ENCODE peak calls at places on chromosomes 7 and 10, in six cellular contexts. One of them, this sample, is unnamed.

GRCh38 chr7:140518370-140519006 is 39.2 kb upstream of the MKRN1 start:
- DNase-seq in effector memory CD8-positive, alpha-beta T cell: no peak
- DNase-seq in Peyer's patch: no peak
- DNase-seq in AG09309: no peak
- DNase-seq in activated naive CD4-positive, alpha-beta T cell treated with anti-CD3 and anti-CD28 coated beads, Interleukin-2, amount 50 U/mL, for 72 hours: no peak
- DNase-seq in cardiac fibroblast: no peak
- DNase-seq in this sample: no peak

GRCh38 chr10:78805176-78805575 is 263.6 kb upstream of the ZMIZ1 start:
- DNase-seq in activated naive CD4-positive, alpha-beta T cell treated with anti-CD3 and anti-CD28 coated beads, Interleukin-2, amount 50 U/mL, for 72 hours: no peak
- DNase-seq in effector memory CD8-positive, alpha-beta T cell: no peak
- DNase-seq in Peyer's patch: no peak
- DNase-seq in cardiac fibroblast: peak
- DNase-seq in AG09309: peak
- DNase-seq in this sample: peak

GRCh38 chr10:93342346-93342745 is 139.8 kb downstream of the MYOF start:
- DNase-seq in activated naive CD4-positive, alpha-beta T cell treated with anti-CD3 and anti-CD28 coated beads, Interleukin-2, amount 50 U/mL, for 72 hours: no peak
- DNase-seq in effector memory CD8-positive, alpha-beta T cell: no peak
- DNase-seq in cardiac fibroblast: peak
- DNase-seq in Peyer's patch: no peak
- DNase-seq in AG09309: no peak
- DNase-seq in this sample: no peak

GRCh38 chr10:71860243-71861029 is 9.4 kb upstream of the PSAP start:
- DNase-seq in AG09309: peak
- DNase-seq in activated naive CD4-positive, alpha-beta T cell treated with anti-CD3 and anti-CD28 coated beads, Interleukin-2, amount 50 U/mL, for 72 hours: peak
- DNase-seq in effector memory CD8-positive, alpha-beta T cell: no peak
- DNase-seq in Peyer's patch: peak
- DNase-seq in cardiac fibroblast: peak
- DNase-seq in this sample: peak

GRCh38 chr7:28155019-28155660 is 25.5 kb downstream of the JAZF1 start:
- DNase-seq in cardiac fibroblast: peak
- DNase-seq in AG09309: no peak
- DNase-seq in activated naive CD4-positive, alpha-beta T cell treated with anti-CD3 and anti-CD28 coated beads, Interleukin-2, amount 50 U/mL, for 72 hours: no peak
- DNase-seq in Peyer's patch: no peak
- DNase-seq in effector memory CD8-positive, alpha-beta T cell: no peak
- DNase-seq in this sample: no peak

GRCh38 chr7:44595934-44596635 is 10.3 kb upstream of the OGDH start:
- DNase-seq in cardiac fibroblast: peak
- DNase-seq in effector memory CD8-positive, alpha-beta T cell: no peak
- DNase-seq in activated naive CD4-positive, alpha-beta T cell treated with anti-CD3 and anti-CD28 coated beads, Interleukin-2, amount 50 U/mL, for 72 hours: no peak
- DNase-seq in AG09309: no peak
- DNase-seq in Peyer's patch: no peak
- DNase-seq in this sample: no peak

GRCh38 chr10:116721991-116722392 is 20.4 kb downstream of the HSPA12A start:
- DNase-seq in activated naive CD4-positive, alpha-beta T cell treated with anti-CD3 and anti-CD28 coated beads, Interleukin-2, amount 50 U/mL, for 72 hours: no peak
- DNase-seq in cardiac fibroblast: no peak
- DNase-seq in Peyer's patch: no peak
- DNase-seq in effector memory CD8-positive, alpha-beta T cell: no peak
- DNase-seq in AG09309: no peak
- DNase-seq in this sample: no peak

GRCh38 chr7:91636129-91636724 is 244.3 kb downstream of the MTERF1 start:
- DNase-seq in Peyer's patch: no peak
- DNase-seq in cardiac fibroblast: peak
- DNase-seq in activated naive CD4-positive, alpha-beta T cell treated with anti-CD3 and anti-CD28 coated beads, Interleukin-2, amount 50 U/mL, for 72 hours: no peak
- DNase-seq in effector memory CD8-positive, alpha-beta T cell: no peak
- DNase-seq in AG09309: no peak
- DNase-seq in this sample: no peak

GRCh38 chr7:122885583-122886356 is 490 bp downstream of the CADPS2 start:
- DNase-seq in cardiac fibroblast: peak
- DNase-seq in Peyer's patch: peak
- DNase-seq in activated naive CD4-positive, alpha-beta T cell treated with anti-CD3 and anti-CD28 coated beads, Interleukin-2, amount 50 U/mL, for 72 hours: peak
- DNase-seq in AG09309: no peak
- DNase-seq in effector memory CD8-positive, alpha-beta T cell: no peak
- DNase-seq in this sample: peak

GRCh38 chr7:95527033-95527775 is 41.5 kb downstream of the ASB4 start:
- DNase-seq in effector memory CD8-positive, alpha-beta T cell: no peak
- DNase-seq in activated naive CD4-positive, alpha-beta T cell treated with anti-CD3 and anti-CD28 coated beads, Interleukin-2, amount 50 U/mL, for 72 hours: peak
- DNase-seq in AG09309: peak
- DNase-seq in cardiac fibroblast: peak
- DNase-seq in Peyer's patch: no peak
- DNase-seq in this sample: no peak

GRCh38 chr10:71131096-71131495 is 81.3 kb upstream of the UNC5B start:
- DNase-seq in Peyer's patch: no peak
- DNase-seq in activated naive CD4-positive, alpha-beta T cell treated with anti-CD3 and anti-CD28 coated beads, Interleukin-2, amount 50 U/mL, for 72 hours: no peak
- DNase-seq in AG09309: no peak
- DNase-seq in effector memory CD8-positive, alpha-beta T cell: no peak
- DNase-seq in cardiac fibroblast: no peak
- DNase-seq in this sample: no peak

This sample was measured in mucosa of descending colon.